ENCODE peak calls at places on chromosomes 3 and 15, in four cellular contexts. One of them, this sample, is unnamed.

GRCh38 chr15:80777137-80777536 is 2.0 kb upstream of the CEMIP start:
- DNase-seq in thyroid gland: no peak
- DNase-seq in adrenal gland: peak
- DNase-seq in naive thymus-derived CD4-positive, alpha-beta T cell: no peak
- DNase-seq in this sample: no peak

GRCh38 chr15:90585863-90586262 is 56.1 kb downstream of the CRTC3 start:
- DNase-seq in thyroid gland: no peak
- DNase-seq in adrenal gland: no peak
- DNase-seq in naive thymus-derived CD4-positive, alpha-beta T cell: no peak
- DNase-seq in this sample: no peak

GRCh38 chr3:13288732-13289718 is 131.1 kb downstream of the NUP210 start:
- DNase-seq in thyroid gland: no peak
- DNase-seq in adrenal gland: no peak
- DNase-seq in naive thymus-derived CD4-positive, alpha-beta T cell: no peak
- DNase-seq in this sample: no peak

GRCh38 chr3:197667968-197668367 is 68.7 kb downstream of the RUBCN start:
- DNase-seq in thyroid gland: no peak
- DNase-seq in adrenal gland: no peak
- DNase-seq in naive thymus-derived CD4-positive, alpha-beta T cell: no peak
- DNase-seq in this sample: no peak

GRCh38 chr3:101703169-101703568 is 16.7 kb upstream of the RPL24 start:
- DNase-seq in thyroid gland: no peak
- DNase-seq in adrenal gland: no peak
- DNase-seq in naive thymus-derived CD4-positive, alpha-beta T cell: no peak
- DNase-seq in this sample: no peak

GRCh38 chr15:39786444-39787056 is 3.9 kb upstream of the FSIP1 start:
- DNase-seq in thyroid gland: no peak
- DNase-seq in adrenal gland: no peak
- DNase-seq in naive thymus-derived CD4-positive, alpha-beta T cell: peak
- DNase-seq in this sample: no peak

GRCh38 chr15:35427091-35427490 is 118.9 kb downstream of the DPH6 start:
- DNase-seq in thyroid gland: no peak
- DNase-seq in adrenal gland: no peak
- DNase-seq in naive thymus-derived CD4-positive, alpha-beta T cell: no peak
- DNase-seq in this sample: no peak

GRCh38 chr15:71782447-71783165 is 27.7 kb upstream of the NR2E3 start:
- DNase-seq in thyroid gland: no peak
- DNase-seq in adrenal gland: no peak
- DNase-seq in naive thymus-derived CD4-positive, alpha-beta T cell: no peak
- DNase-seq in this sample: no peak

GRCh38 chr3:61422945-61423740 is 138.2 kb upstream of the PTPRG start:
- DNase-seq in thyroid gland: no peak
- DNase-seq in adrenal gland: no peak
- DNase-seq in naive thymus-derived CD4-positive, alpha-beta T cell: no peak
- DNase-seq in this sample: no peak

GRCh38 chr3:31973837-31974236 is 7.2 kb downstream of the OSBPL10 start:
- DNase-seq in thyroid gland: no peak
- DNase-seq in adrenal gland: no peak
- DNase-seq in naive thymus-derived CD4-positive, alpha-beta T cell: no peak
- DNase-seq in this sample: no peak

GRCh38 chr3:170154084-170154483 is 27.4 kb downstream of the PHC3 start:
- DNase-seq in thyroid gland: no peak
- DNase-seq in adrenal gland: no peak
- DNase-seq in naive thymus-derived CD4-positive, alpha-beta T cell: no peak
- DNase-seq in this sample: no peak

GRCh38 chr3:25191703-25192102 is 236.4 kb upstream of the RARB start:
- DNase-seq in thyroid gland: no peak
- DNase-seq in adrenal gland: no peak
- DNase-seq in naive thymus-derived CD4-positive, alpha-beta T cell: no peak
- DNase-seq in this sample: no peak

GRCh38 chr3:65402597-65402996 is 636.1 kb downstream of the MAGI1 start:
- DNase-seq in thyroid gland: peak
- DNase-seq in adrenal gland: peak
- DNase-seq in naive thymus-derived CD4-positive, alpha-beta T cell: no peak
- DNase-seq in this sample: no peak

GRCh38 chr3:184336484-184337230 is 743 bp upstream of the FAM131A start:
- DNase-seq in thyroid gland: no peak
- DNase-seq in adrenal gland: no peak
- DNase-seq in naive thymus-derived CD4-positive, alpha-beta T cell: peak
- DNase-seq in this sample: no peak

GRCh38 chr3:184337981-184338380 is 581 bp downstream of the FAM131A start:
- DNase-seq in thyroid gland: no peak
- DNase-seq in adrenal gland: no peak
- DNase-seq in naive thymus-derived CD4-positive, alpha-beta T cell: no peak
- DNase-seq in this sample: no peak

GRCh38 chr3:184337315-184337714 is at the start of gene FAM131A:
- DNase-seq in thyroid gland: no peak
- DNase-seq in adrenal gland: no peak
- DNase-seq in naive thymus-derived CD4-positive, alpha-beta T cell: no peak
- DNase-seq in this sample: no peak

GRCh38 chr3:184338538-184338945 is 1.1 kb downstream of the FAM131A start:
- DNase-seq in thyroid gland: peak
- DNase-seq in adrenal gland: peak
- DNase-seq in naive thymus-derived CD4-positive, alpha-beta T cell: no peak
- DNase-seq in this sample: no peak

DNA sequence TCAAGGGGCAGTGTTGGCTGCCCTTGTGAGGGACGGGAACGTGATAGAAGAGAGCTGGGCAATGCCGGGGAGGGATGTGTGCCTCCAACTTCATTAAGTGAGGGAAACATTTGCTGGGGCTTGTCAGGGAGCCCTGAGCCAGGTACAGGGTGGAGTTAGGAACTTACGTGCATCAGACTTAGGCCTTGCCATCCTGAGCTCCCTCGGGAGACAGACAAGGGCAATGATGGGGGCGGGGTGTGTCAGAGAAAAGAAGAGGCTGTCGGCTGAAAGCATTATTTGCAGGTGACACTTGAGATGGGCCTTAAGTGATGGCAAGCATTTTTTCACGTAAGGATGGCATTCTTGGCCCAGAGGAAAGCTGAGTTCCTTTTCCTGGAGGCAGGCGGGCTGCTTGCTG is 1.6 kb downstream of the FAM131A start:
- DNase-seq in thyroid gland: no peak
- DNase-seq in adrenal gland: no peak
- DNase-seq in naive thymus-derived CD4-positive, alpha-beta T cell: no peak
- DNase-seq in this sample: no peak
- H3K4me3 ChIP-seq in thyroid gland: no peak
- H3K4me3 ChIP-seq in adrenal gland: no peak
- H3K4me3 ChIP-seq in naive thymus-derived CD4-positive, alpha-beta T cell: no peak
- H3K4me3 ChIP-seq in this sample: no peak

GRCh38 chr3:128648402-128648801 is 2.2 kb downstream of the RPN1 start:
- DNase-seq in thyroid gland: no peak
- DNase-seq in adrenal gland: no peak
- DNase-seq in naive thymus-derived CD4-positive, alpha-beta T cell: no peak
- DNase-seq in this sample: no peak
- H3K4me3 ChIP-seq in thyroid gland: no peak
- H3K4me3 ChIP-seq in adrenal gland: no peak
- H3K4me3 ChIP-seq in naive thymus-derived CD4-positive, alpha-beta T cell: no peak
- H3K4me3 ChIP-seq in this sample: no peak

GRCh38 chr15:58064119-58065010 is 1.1 kb downstream of the ALDH1A2 start:
- DNase-seq in thyroid gland: no peak
- DNase-seq in adrenal gland: no peak
- DNase-seq in naive thymus-derived CD4-positive, alpha-beta T cell: no peak
- DNase-seq in this sample: no peak
- H3K4me3 ChIP-seq in thyroid gland: no peak
- H3K4me3 ChIP-seq in adrenal gland: no peak
- H3K4me3 ChIP-seq in naive thymus-derived CD4-positive, alpha-beta T cell: no peak
- H3K4me3 ChIP-seq in this sample: peak

GRCh38 chr3:15631426-15632211 is 30.1 kb downstream of the BTD start:
- DNase-seq in thyroid gland: no peak
- DNase-seq in adrenal gland: no peak
- DNase-seq in naive thymus-derived CD4-positive, alpha-beta T cell: no peak
- DNase-seq in this sample: no peak
- H3K4me3 ChIP-seq in thyroid gland: no peak
- H3K4me3 ChIP-seq in adrenal gland: no peak
- H3K4me3 ChIP-seq in naive thymus-derived CD4-positive, alpha-beta T cell: no peak
- H3K4me3 ChIP-seq in this sample: no peak

DNA sequence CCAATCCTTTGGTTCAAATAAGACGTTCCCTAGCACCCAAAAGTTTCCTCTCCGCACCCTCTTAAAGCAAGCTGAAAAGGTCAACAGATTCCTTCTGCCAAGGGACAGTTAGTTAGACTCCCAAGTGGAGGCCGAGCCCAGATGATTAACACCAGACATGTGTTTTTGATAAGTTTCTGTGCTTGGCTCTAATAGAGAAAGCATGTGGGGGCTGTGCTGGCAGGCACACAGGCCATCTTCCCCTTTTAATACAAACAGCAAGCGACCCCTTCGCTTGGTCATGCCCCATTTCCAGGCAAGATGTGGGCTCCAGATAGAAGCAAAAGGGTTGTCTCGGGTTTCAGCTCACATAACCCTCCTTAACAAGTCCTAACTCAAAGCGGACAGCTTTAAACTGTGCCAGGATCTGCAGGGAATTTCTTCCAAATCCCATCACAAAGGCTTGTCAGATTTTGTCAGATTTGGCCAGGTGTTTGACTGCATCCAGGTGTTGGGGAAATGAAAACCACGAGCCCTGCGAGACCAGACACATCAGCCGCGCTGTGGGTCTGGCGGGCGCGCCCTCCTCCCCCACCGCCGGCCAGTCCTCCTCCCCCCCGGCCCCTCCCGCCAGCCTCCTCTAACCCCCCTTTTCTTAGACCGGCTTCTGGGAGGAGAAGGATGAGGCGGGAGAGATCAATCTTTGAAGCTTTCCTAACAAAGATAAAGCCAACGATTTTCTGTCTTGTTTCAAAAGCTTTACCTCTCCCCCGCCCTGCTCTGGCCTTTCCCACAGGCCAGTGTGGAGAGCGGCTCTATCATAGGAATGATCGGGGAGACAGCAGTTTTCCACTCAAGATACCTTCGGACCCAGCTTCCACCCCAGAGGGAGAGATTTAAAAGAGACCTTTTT is 3.4 kb downstream of the HES1 start:
- DNase-seq in thyroid gland: peak
- DNase-seq in adrenal gland: no peak
- DNase-seq in naive thymus-derived CD4-positive, alpha-beta T cell: no peak
- DNase-seq in this sample: no peak
- H3K4me3 ChIP-seq in thyroid gland: peak
- H3K4me3 ChIP-seq in adrenal gland: no peak
- H3K4me3 ChIP-seq in naive thymus-derived CD4-positive, alpha-beta T cell: no peak
- H3K4me3 ChIP-seq in this sample: no peak

This sample was measured in lung.